ENCODE peak calls at places on chromosomes 3 and 15, in nine cellular contexts. A is foreskin keratinocyte, C is AG04450, U is right atrium auricular region, Z is stomach, S is breast epithelium, P is GM13976, K is BJ, I is fibroblast of pulmonary artery. N is an unnamed sample.

GRCh38 chr3:71265365-71265935 is 318.1 kb downstream of the FOXP1 start:
- DNase-seq in A (no peak), C (no peak), U (no peak), Z (peak; percentile 59), S (no peak), P (no peak), K (no peak), I (no peak), N (no peak)

GRCh38 chr3:184155644-184156521 is 706 bp downstream of the DVL3 start:
- DNase-seq in A (no peak), C (no peak), U (peak; percentile 70), Z (no peak), S (no peak), P (peak; percentile 65), K (no peak), I (no peak), N (no peak)

GRCh38 chr3:128145279-128145678 is 8.0 kb upstream of the EEFSEC start:
- DNase-seq in A (no peak), C (no peak), U (no peak), Z (no peak), S (no peak), P (no peak), K (no peak), I (no peak), N (no peak)

GRCh38 chr15:77209221-77209620 is 138.3 kb upstream of the TSPAN3 start:
- DNase-seq in A (no peak), C (no peak), U (no peak), Z (no peak), S (no peak), P (no peak), K (no peak), I (no peak), N (no peak)

GRCh38 chr3:139281512-139282196 is 62.2 kb upstream of the MRPS22 start:
- DNase-seq in A (no peak), C (no peak), U (no peak), Z (no peak), S (no peak), P (no peak), K (no peak), I (no peak), N (no peak)

GRCh38 chr3:44120721-44121582 is 120.7 kb upstream of the TOPAZ1 start:
- DNase-seq in A (no peak), C (no peak), U (peak; percentile 61), Z (no peak), S (peak; percentile 59), P (no peak), K (no peak), I (no peak), N (no peak)

GRCh38 chr15:92226020-92226612 is 167.6 kb upstream of the ST8SIA2 start:
- DNase-seq in A (peak; percentile 28), C (no peak), U (no peak), Z (no peak), S (no peak), P (no peak), K (no peak), I (peak; percentile 14), N (no peak)

GRCh38 chr3:107285197-107285596 is 92.0 kb upstream of the CCDC54 start:
- DNase-seq in A (peak; percentile 62), C (no peak), U (no peak), Z (no peak), S (no peak), P (no peak), K (no peak), I (peak; percentile 54), N (peak; percentile 72)

GRCh38 chr3:111303760-111304159 is 232.1 kb downstream of the NECTIN3 start:
- DNase-seq in A (peak; percentile 33), C (no peak), U (no peak), Z (no peak), S (no peak), P (no peak), K (no peak), I (peak; percentile 10), N (peak; percentile 24)

GRCh38 chr3:145815707-145816413 is 345.1 kb downstream of the PLOD2 start:
- DNase-seq in A (no peak), C (no peak), U (no peak), Z (no peak), S (no peak), P (no peak), K (no peak), I (no peak), N (no peak)

GRCh38 chr15:100250166-100250800 is 91.5 kb downstream of the ADAMTS17 start:
- DNase-seq in A (no peak), C (no peak), U (no peak), Z (peak; percentile 13), S (no peak), P (no peak), K (no peak), I (peak; percentile 43), N (no peak)

GRCh38 chr3:50248387-50248786 is 12.4 kb downstream of the GNAI2 start:
- DNase-seq in A (no peak), C (no peak), U (peak; percentile 87), Z (peak; percentile 62), S (no peak), P (no peak), K (no peak), I (no peak), N (no peak)

GRCh38 chr15:81899024-81899423 is 146.8 kb downstream of the MEX3B start:
- DNase-seq in A (no peak), C (no peak), U (no peak), Z (no peak), S (no peak), P (no peak), K (no peak), I (no peak), N (no peak)

GRCh38 chr3:49998326-49998725 is 58.4 kb downstream of the RBM6 start:
- DNase-seq in A (peak; percentile 68), C (peak; percentile 8), U (no peak), Z (no peak), S (no peak), P (no peak), K (peak; percentile 11), I (peak; percentile 40), N (peak; percentile 37)

GRCh38 chr15:28974142-28974541 is 88.4 kb downstream of the APBA2 start:
- DNase-seq in A (no peak), C (no peak), U (no peak), Z (no peak), S (peak; percentile 22), P (no peak), K (no peak), I (no peak), N (no peak)

GRCh38 chr3:12681089-12681488 is 17.2 kb upstream of the RAF1 start:
- DNase-seq in A (no peak), C (no peak), U (no peak), Z (no peak), S (no peak), P (no peak), K (no peak), I (no peak), N (no peak)

GRCh38 chr15:61051570-61052031 is 177.5 kb downstream of the RORA start:
- DNase-seq in A (peak; percentile 25), C (peak; percentile 26), U (no peak), Z (no peak), S (peak; percentile 34), P (no peak), K (peak; percentile 54), I (peak; percentile 75), N (peak; percentile 82)

GRCh38 chr3:171831936-171832335 is 11.2 kb upstream of the TMEM212 start:
- DNase-seq in A (no peak), C (no peak), U (no peak), Z (no peak), S (no peak), P (no peak), K (no peak), I (peak; percentile 52), N (no peak)

GRCh38 chr3:141452045-141452444 is 34.8 kb upstream of the RASA2 start:
- DNase-seq in A (peak; percentile 43), C (no peak), U (no peak), Z (no peak), S (no peak), P (peak; percentile 64), K (no peak), I (peak; percentile 87), N (peak; percentile 65)
- TF ChIP-seq CTCF in A (peak; percentile 89), C (peak; percentile 82), U (peak; percentile 51), Z (peak; percentile 66), S (no peak), P (peak; percentile 74), K (peak; percentile 71), I (peak; percentile 78), N (peak; percentile 70)

GRCh38 chr3:160956785-160957184 is 148.4 kb downstream of the B3GALNT1 start:
- DNase-seq in A (peak; percentile 12), C (no peak), U (no peak), Z (no peak), S (no peak), P (peak; percentile 49), K (no peak), I (peak; percentile 58), N (peak; percentile 14)
- TF ChIP-seq CTCF in A (peak; percentile 58), C (peak; percentile 39), U (no peak), Z (no peak), S (no peak), P (peak; percentile 47), K (peak; percentile 36), I (peak; percentile 50), N (peak; percentile 36)

GRCh38 chr3:114213669-114214541 is 23.5 kb downstream of the ZNF80 start:
- DNase-seq in A (no peak), C (peak; percentile 10), U (no peak), Z (no peak), S (no peak), P (peak; percentile 54), K (peak; percentile 51), I (peak; percentile 55), N (peak; percentile 92)
- TF ChIP-seq CTCF in A (no peak), C (no peak), U (no peak), Z (no peak), S (no peak), P (no peak), K (peak; percentile 16), I (peak; percentile 12), N (peak; percentile 26)

GRCh38 chr3:194223951-194224350 is 88.0 kb downstream of the HES1 start:
- DNase-seq in A (no peak), C (no peak), U (peak; percentile 18), Z (no peak), S (no peak), P (no peak), K (no peak), I (no peak), N (no peak)

GRCh38 chr3:194224937-194225422 is 89.0 kb downstream of the HES1 start:
- DNase-seq in A (no peak), C (no peak), U (peak; percentile 32), Z (no peak), S (no peak), P (no peak), K (no peak), I (no peak), N (no peak)

GRCh38 chr3:194225988-194226663 is 90.2 kb downstream of the HES1 start:
- DNase-seq in A (no peak), C (no peak), U (no peak), Z (no peak), S (no peak), P (no peak), K (no peak), I (no peak), N (no peak)

GRCh38 chr3:194220776-194221735 is 85.1 kb downstream of the HES1 start:
- DNase-seq in A (peak; percentile 48), C (no peak), U (peak; percentile 30), Z (no peak), S (no peak), P (no peak), K (no peak), I (no peak), N (no peak)

DNA sequence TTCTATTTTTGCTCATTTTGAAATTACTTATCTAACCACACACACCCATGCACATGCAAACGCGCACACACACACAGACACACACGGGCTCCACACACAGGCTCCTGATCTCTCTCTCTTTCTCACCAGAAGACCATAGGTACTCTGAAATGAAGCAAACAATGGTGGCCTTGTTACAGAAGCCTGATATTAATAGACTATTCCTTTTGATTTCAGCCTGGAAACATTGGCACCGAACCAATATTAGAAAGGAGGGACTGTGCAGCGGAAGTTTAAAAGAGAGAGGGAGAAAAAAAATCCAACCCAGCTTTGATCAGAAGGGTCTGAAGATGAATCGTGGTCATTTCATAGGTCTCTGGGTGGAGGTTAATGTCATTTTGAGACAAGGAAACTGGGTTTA is 88.6 kb downstream of the HES1 start:
- DNase-seq in A (no peak), C (no peak), U (peak; percentile 9), Z (no peak), S (no peak), P (no peak), K (no peak), I (no peak), N (no peak)
- TF ChIP-seq CTCF in A (no peak), C (no peak), U (no peak), Z (no peak), S (no peak), P (no peak), K (no peak), I (no peak), N (no peak)